ENCODE peak calls at places on chromosomes 16 and 17, in ten cellular contexts. One of them, this sample, is unnamed.

GRCh38 chr16:49622084-49622390 is 233.9 kb downstream of the ZNF423 start:
- DNase-seq in PC-9: no peak
- DNase-seq in right atrium auricular region: no peak
- DNase-seq in heart left ventricle: no peak
- DNase-seq in tibial nerve: no peak
- DNase-seq in lung: no peak
- DNase-seq in gastrocnemius medialis: no peak
- DNase-seq in pancreas: no peak
- DNase-seq in H7: no peak
- DNase-seq in left lung: no peak
- DNase-seq in this sample: no peak

GRCh38 chr16:89890200-89890599 is 16.8 kb downstream of the TCF25 start:
- DNase-seq in PC-9: no peak
- DNase-seq in right atrium auricular region: no peak
- DNase-seq in heart left ventricle: no peak
- DNase-seq in tibial nerve: no peak
- DNase-seq in lung: no peak
- DNase-seq in gastrocnemius medialis: no peak
- DNase-seq in pancreas: no peak
- DNase-seq in H7: no peak
- DNase-seq in left lung: no peak
- DNase-seq in this sample: no peak

GRCh38 chr17:68753985-68754769 is 153.0 kb upstream of the FAM20A start:
- DNase-seq in PC-9: no peak
- DNase-seq in right atrium auricular region: no peak
- DNase-seq in heart left ventricle: no peak
- DNase-seq in tibial nerve: no peak
- DNase-seq in lung: no peak
- DNase-seq in gastrocnemius medialis: no peak
- DNase-seq in pancreas: no peak
- DNase-seq in H7: no peak
- DNase-seq in left lung: no peak
- DNase-seq in this sample: no peak

GRCh38 chr17:78432226-78432894 is 53.9 kb downstream of the PGS1 start:
- DNase-seq in PC-9: no peak
- DNase-seq in right atrium auricular region: no peak
- DNase-seq in heart left ventricle: no peak
- DNase-seq in tibial nerve: no peak
- DNase-seq in lung: no peak
- DNase-seq in gastrocnemius medialis: no peak
- DNase-seq in pancreas: no peak
- DNase-seq in H7: peak; percentile 54
- DNase-seq in left lung: no peak
- DNase-seq in this sample: peak; percentile 44

GRCh38 chr16:87342978-87343752 is 26.0 kb upstream of the C16orf95 start:
- DNase-seq in PC-9: no peak
- DNase-seq in right atrium auricular region: no peak
- DNase-seq in heart left ventricle: no peak
- DNase-seq in tibial nerve: no peak
- DNase-seq in lung: no peak
- DNase-seq in gastrocnemius medialis: no peak
- DNase-seq in pancreas: no peak
- DNase-seq in H7: peak; percentile 59
- DNase-seq in left lung: no peak
- DNase-seq in this sample: no peak

GRCh38 chr16:67284699-67285646 is 5.6 kb downstream of the PLEKHG4 start:
- DNase-seq in PC-9: peak; percentile 75
- DNase-seq in right atrium auricular region: no peak
- DNase-seq in heart left ventricle: peak; percentile 34
- DNase-seq in tibial nerve: no peak
- DNase-seq in lung: peak; percentile 42
- DNase-seq in gastrocnemius medialis: peak; percentile 27
- DNase-seq in pancreas: peak; percentile 56
- DNase-seq in H7: peak; percentile 95
- DNase-seq in left lung: no peak
- DNase-seq in this sample: peak; percentile 88

GRCh38 chr17:43350888-43351361 is 47.9 kb upstream of the ARL4D start:
- DNase-seq in PC-9: no peak
- DNase-seq in right atrium auricular region: no peak
- DNase-seq in heart left ventricle: no peak
- DNase-seq in tibial nerve: no peak
- DNase-seq in lung: no peak
- DNase-seq in gastrocnemius medialis: no peak
- DNase-seq in pancreas: no peak
- DNase-seq in H7: no peak
- DNase-seq in left lung: no peak
- DNase-seq in this sample: no peak

GRCh38 chr17:68310141-68310540 is 18.8 kb downstream of the ARSG start:
- DNase-seq in PC-9: peak; percentile 75
- DNase-seq in right atrium auricular region: no peak
- DNase-seq in heart left ventricle: no peak
- DNase-seq in tibial nerve: no peak
- DNase-seq in lung: no peak
- DNase-seq in gastrocnemius medialis: no peak
- DNase-seq in pancreas: no peak
- DNase-seq in H7: no peak
- DNase-seq in left lung: no peak
- DNase-seq in this sample: no peak

GRCh38 chr17:45270828-45271418 is 9.0 kb upstream of the SPATA32 start:
- DNase-seq in PC-9: no peak
- DNase-seq in right atrium auricular region: no peak
- DNase-seq in heart left ventricle: no peak
- DNase-seq in tibial nerve: no peak
- DNase-seq in lung: no peak
- DNase-seq in gastrocnemius medialis: no peak
- DNase-seq in pancreas: no peak
- DNase-seq in H7: peak; percentile 96
- DNase-seq in left lung: no peak
- DNase-seq in this sample: no peak

GRCh38 chr17:74071280-74071679 is 132.2 kb upstream of the RPL38 start:
- DNase-seq in PC-9: no peak
- DNase-seq in right atrium auricular region: no peak
- DNase-seq in heart left ventricle: no peak
- DNase-seq in tibial nerve: no peak
- DNase-seq in lung: no peak
- DNase-seq in gastrocnemius medialis: no peak
- DNase-seq in pancreas: no peak
- DNase-seq in H7: no peak
- DNase-seq in left lung: no peak
- DNase-seq in this sample: no peak

GRCh38 chr16:75064403-75065148 is 52.0 kb downstream of the LDHD start:
- DNase-seq in PC-9: peak; percentile 91
- DNase-seq in right atrium auricular region: no peak
- DNase-seq in heart left ventricle: no peak
- DNase-seq in tibial nerve: no peak
- DNase-seq in lung: peak; percentile 52
- DNase-seq in gastrocnemius medialis: no peak
- DNase-seq in pancreas: no peak
- DNase-seq in H7: no peak
- DNase-seq in left lung: peak; percentile 59
- DNase-seq in this sample: peak; percentile 16

GRCh38 chr16:48542020-48542473 is 67.9 kb downstream of the N4BP1 start:
- DNase-seq in PC-9: no peak
- DNase-seq in right atrium auricular region: peak; percentile 87
- DNase-seq in heart left ventricle: peak; percentile 57
- DNase-seq in tibial nerve: peak; percentile 61
- DNase-seq in lung: peak; percentile 61
- DNase-seq in gastrocnemius medialis: peak; percentile 32
- DNase-seq in pancreas: peak; percentile 44
- DNase-seq in H7: peak; percentile 73
- DNase-seq in left lung: peak; percentile 62
- DNase-seq in this sample: peak; percentile 74

GRCh38 chr16:56547120-56547948 is 17.5 kb upstream of the MT4 start:
- DNase-seq in PC-9: no peak
- DNase-seq in right atrium auricular region: no peak
- DNase-seq in heart left ventricle: no peak
- DNase-seq in tibial nerve: no peak
- DNase-seq in lung: no peak
- DNase-seq in gastrocnemius medialis: no peak
- DNase-seq in pancreas: no peak
- DNase-seq in H7: peak; percentile 65
- DNase-seq in left lung: no peak
- DNase-seq in this sample: no peak

GRCh38 chr16:74984194-74984669 is 691 bp downstream of the WDR59 start:
- DNase-seq in PC-9: no peak
- DNase-seq in right atrium auricular region: no peak
- DNase-seq in heart left ventricle: no peak
- DNase-seq in tibial nerve: no peak
- DNase-seq in lung: no peak
- DNase-seq in gastrocnemius medialis: no peak
- DNase-seq in pancreas: no peak
- DNase-seq in H7: no peak
- DNase-seq in left lung: no peak
- DNase-seq in this sample: no peak

GRCh38 chr16:9169094-9169493 is 77.7 kb downstream of the HAPSTR1 start:
- DNase-seq in PC-9: no peak
- DNase-seq in right atrium auricular region: no peak
- DNase-seq in heart left ventricle: no peak
- DNase-seq in tibial nerve: no peak
- DNase-seq in lung: no peak
- DNase-seq in gastrocnemius medialis: no peak
- DNase-seq in pancreas: no peak
- DNase-seq in H7: no peak
- DNase-seq in left lung: no peak
- DNase-seq in this sample: no peak

GRCh38 chr16:15897834-15898254 is 9.4 kb upstream of the CEP20 start:
- DNase-seq in PC-9: no peak
- DNase-seq in right atrium auricular region: no peak
- DNase-seq in heart left ventricle: no peak
- DNase-seq in tibial nerve: no peak
- DNase-seq in lung: no peak
- DNase-seq in gastrocnemius medialis: no peak
- DNase-seq in pancreas: no peak
- DNase-seq in H7: no peak
- DNase-seq in left lung: no peak
- DNase-seq in this sample: no peak

GRCh38 chr16:48160575-48160974 is 4.8 kb upstream of the ABCC12 start:
- DNase-seq in PC-9: no peak
- DNase-seq in right atrium auricular region: no peak
- DNase-seq in heart left ventricle: no peak
- DNase-seq in tibial nerve: no peak
- DNase-seq in lung: no peak
- DNase-seq in gastrocnemius medialis: no peak
- DNase-seq in pancreas: no peak
- DNase-seq in H7: no peak
- DNase-seq in left lung: no peak
- DNase-seq in this sample: peak; percentile 37

GRCh38 chr16:55830658-55831294 is 2.1 kb downstream of the CES1 start:
- DNase-seq in PC-9: no peak
- DNase-seq in right atrium auricular region: no peak
- DNase-seq in heart left ventricle: no peak
- DNase-seq in tibial nerve: no peak
- DNase-seq in lung: no peak
- DNase-seq in gastrocnemius medialis: no peak
- DNase-seq in pancreas: no peak
- DNase-seq in H7: no peak
- DNase-seq in left lung: no peak
- DNase-seq in this sample: no peak

GRCh38 chr16:50156590-50156989 is 3.5 kb downstream of the TENT4B start:
- DNase-seq in PC-9: no peak
- DNase-seq in right atrium auricular region: no peak
- DNase-seq in heart left ventricle: no peak
- DNase-seq in tibial nerve: no peak
- DNase-seq in lung: no peak
- DNase-seq in gastrocnemius medialis: no peak
- DNase-seq in pancreas: no peak
- DNase-seq in H7: no peak
- DNase-seq in left lung: no peak
- DNase-seq in this sample: no peak

GRCh38 chr17:82835766-82836512 is 3.9 kb downstream of the ZNF750 start:
- DNase-seq in PC-9: no peak
- DNase-seq in right atrium auricular region: no peak
- DNase-seq in heart left ventricle: no peak
- DNase-seq in tibial nerve: no peak
- DNase-seq in lung: no peak
- DNase-seq in gastrocnemius medialis: no peak
- DNase-seq in pancreas: no peak
- DNase-seq in H7: peak; percentile 60
- DNase-seq in left lung: no peak
- DNase-seq in this sample: no peak
- H3K27me3 ChIP-seq in PC-9: no peaks in the 10 kb centered on the region
- H3K27me3 ChIP-seq in right atrium auricular region: no peaks in the 10 kb centered on the region
- H3K27me3 ChIP-seq in heart left ventricle: no peaks in the 10 kb centered on the region
- H3K27me3 ChIP-seq in tibial nerve: no peaks in the 10 kb centered on the region
- H3K27me3 ChIP-seq in lung: no peaks in the 10 kb centered on the region
- H3K27me3 ChIP-seq in gastrocnemius medialis: no peaks in the 10 kb centered on the region
- H3K27me3 ChIP-seq in pancreas: no peaks in the 10 kb centered on the region
- H3K27me3 ChIP-seq in H7: no peaks in the 10 kb centered on the region
- H3K27me3 ChIP-seq in left lung: no peaks in the 10 kb centered on the region
- H3K27me3 ChIP-seq in this sample: no peaks in the 10 kb centered on the region

DNA sequence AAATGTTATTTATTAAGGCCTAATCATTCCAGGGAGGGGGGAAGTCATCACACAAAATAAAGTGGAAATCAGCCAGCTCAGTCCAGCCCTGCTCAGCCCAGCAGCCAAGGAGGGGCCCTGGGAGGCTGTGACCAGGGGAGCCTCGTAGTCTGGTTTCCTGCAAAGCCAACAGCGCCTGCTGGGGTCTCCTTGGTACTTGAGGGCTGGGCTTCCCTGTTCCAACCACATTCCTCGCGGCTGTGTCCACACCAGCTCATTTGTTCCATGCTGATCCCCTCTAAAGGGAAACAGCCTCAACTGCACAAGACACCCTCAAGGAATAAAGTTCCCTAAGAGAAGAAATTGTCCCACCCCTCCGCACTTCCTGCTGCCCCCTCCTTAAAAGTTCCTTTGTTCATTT is 154.0 kb downstream of the TMEM132E start:
- DNase-seq in PC-9: no peak
- DNase-seq in right atrium auricular region: no peak
- DNase-seq in heart left ventricle: no peak
- DNase-seq in tibial nerve: no peak
- DNase-seq in lung: no peak
- DNase-seq in gastrocnemius medialis: no peak
- DNase-seq in pancreas: no peak
- DNase-seq in H7: no peak
- DNase-seq in left lung: no peak
- DNase-seq in this sample: no peak
- H3K27me3 ChIP-seq in PC-9: peaks cover 33% of the 10 kb centered on the region
- H3K27me3 ChIP-seq in right atrium auricular region: no peaks in the 10 kb centered on the region
- H3K27me3 ChIP-seq in heart left ventricle: no peaks in the 10 kb centered on the region
- H3K27me3 ChIP-seq in tibial nerve: no peaks in the 10 kb centered on the region
- H3K27me3 ChIP-seq in lung: no peaks in the 10 kb centered on the region
- H3K27me3 ChIP-seq in gastrocnemius medialis: no peaks in the 10 kb centered on the region
- H3K27me3 ChIP-seq in pancreas: no peaks in the 10 kb centered on the region
- H3K27me3 ChIP-seq in H7: no peaks in the 10 kb centered on the region
- H3K27me3 ChIP-seq in left lung: peaks cover 18% of the 10 kb centered on the region
- H3K27me3 ChIP-seq in this sample: no peaks in the 10 kb centered on the region

GRCh38 chr17:48541574-48542113 is 3.3 kb downstream of the HOXB2 start:
- DNase-seq in PC-9: no peak
- DNase-seq in right atrium auricular region: no peak
- DNase-seq in heart left ventricle: peak; percentile 68
- DNase-seq in tibial nerve: peak; percentile 20
- DNase-seq in lung: no peak
- DNase-seq in gastrocnemius medialis: no peak
- DNase-seq in pancreas: peak; percentile 30
- DNase-seq in H7: peak; percentile 82
- DNase-seq in left lung: no peak
- DNase-seq in this sample: no peak
- H3K27me3 ChIP-seq in PC-9: no peaks in the 10 kb centered on the region
- H3K27me3 ChIP-seq in right atrium auricular region: peaks cover 10% of the 10 kb centered on the region
- H3K27me3 ChIP-seq in heart left ventricle: peaks cover 39% of the 10 kb centered on the region
- H3K27me3 ChIP-seq in tibial nerve: no peaks in the 10 kb centered on the region
- H3K27me3 ChIP-seq in lung: no peaks in the 10 kb centered on the region
- H3K27me3 ChIP-seq in gastrocnemius medialis: peaks cover 13% of the 10 kb centered on the region
- H3K27me3 ChIP-seq in pancreas: peaks cover 32% of the 10 kb centered on the region
- H3K27me3 ChIP-seq in H7: peaks cover 72% of the 10 kb centered on the region
- H3K27me3 ChIP-seq in left lung: peaks cover 100% of the 10 kb centered on the region
- H3K27me3 ChIP-seq in this sample: peaks cover 31% of the 10 kb centered on the region

GRCh38 chr17:72492494-72492893 is 371.7 kb downstream of the SOX9 start:
- DNase-seq in PC-9: no peak
- DNase-seq in right atrium auricular region: no peak
- DNase-seq in heart left ventricle: no peak
- DNase-seq in tibial nerve: no peak
- DNase-seq in lung: no peak
- DNase-seq in gastrocnemius medialis: no peak
- DNase-seq in pancreas: no peak
- DNase-seq in H7: no peak
- DNase-seq in left lung: no peak
- DNase-seq in this sample: no peak
- H3K27me3 ChIP-seq in PC-9: no peaks in the 10 kb centered on the region
- H3K27me3 ChIP-seq in right atrium auricular region: no peaks in the 10 kb centered on the region
- H3K27me3 ChIP-seq in heart left ventricle: no peaks in the 10 kb centered on the region
- H3K27me3 ChIP-seq in tibial nerve: no peaks in the 10 kb centered on the region
- H3K27me3 ChIP-seq in lung: no peaks in the 10 kb centered on the region
- H3K27me3 ChIP-seq in gastrocnemius medialis: no peaks in the 10 kb centered on the region
- H3K27me3 ChIP-seq in pancreas: no peaks in the 10 kb centered on the region
- H3K27me3 ChIP-seq in H7: no peaks in the 10 kb centered on the region
- H3K27me3 ChIP-seq in left lung: no peaks in the 10 kb centered on the region
- H3K27me3 ChIP-seq in this sample: no peaks in the 10 kb centered on the region